ENCODE peak calls at places on chromosomes 6 and 20, in five cellular contexts. T is stomach, P is SJSA1, N is right lobe of liver, V is ELR. Z is an unnamed sample.

GRCh38 chr6:56091159-56091869 is 156.1 kb downstream of the COL21A1 start:
- DNase-seq in T (no peak), P (peak), N (no peak), V (peak), Z (no peak)

GRCh38 chr6:43917878-43918382 is 147.9 kb downstream of the VEGFA start:
- DNase-seq in T (no peak), P (no peak), N (peak), V (peak), Z (no peak)

GRCh38 chr6:167588181-167588919 is 238.4 kb upstream of the AFDN start:
- DNase-seq in T (no peak), P (peak), N (no peak), V (no peak), Z (no peak)

GRCh38 chr6:96809119-96809518 is 28.2 kb downstream of the GPR63 start:
- DNase-seq in T (no peak), P (no peak), N (no peak), V (no peak), Z (no peak)

GRCh38 chr6:41785689-41786450 is 1.6 kb upstream of the TOMM6 start:
- DNase-seq in T (no peak), P (no peak), N (no peak), V (peak), Z (peak)

GRCh38 chr6:20633566-20634340 is 99.5 kb downstream of the CDKAL1 start:
- DNase-seq in T (no peak), P (no peak), N (no peak), V (no peak), Z (no peak)

GRCh38 chr6:144036064-144036873 is 28.2 kb upstream of the PLAGL1 start:
- DNase-seq in T (no peak), P (peak), N (peak), V (peak), Z (peak)

GRCh38 chr6:108866798-108867197 is 18.6 kb downstream of the ARMC2 start:
- DNase-seq in T (no peak), P (no peak), N (no peak), V (no peak), Z (no peak)

GRCh38 chr6:170102582-170103481 is 188.0 kb downstream of the DLL1 start:
- DNase-seq in T (peak), P (no peak), N (peak), V (no peak), Z (peak)

GRCh38 chr6:19811397-19812079 is 25.6 kb upstream of the ID4 start:
- DNase-seq in T (no peak), P (no peak), N (no peak), V (no peak), Z (no peak)

GRCh38 chr6:105459884-105460283 is 57.0 kb upstream of the PREP start:
- DNase-seq in T (no peak), P (peak), N (no peak), V (peak), Z (no peak)

GRCh38 chr6:132085731-132086130 is 134.6 kb upstream of the CCN2 start:
- DNase-seq in T (no peak), P (no peak), N (no peak), V (peak), Z (no peak)

GRCh38 chr6:136226027-136226673 is 24.0 kb downstream of the MTFR2 start:
- DNase-seq in T (peak), P (peak), N (peak), V (peak), Z (peak)

GRCh38 chr20:11876555-11876954 is 41.1 kb upstream of the BTBD3 start:
- DNase-seq in T (no peak), P (no peak), N (no peak), V (no peak), Z (no peak)

GRCh38 chr20:57656252-57656820 is 36.1 kb upstream of the ZBP1 start:
- DNase-seq in T (peak), P (no peak), N (no peak), V (no peak), Z (no peak)

GRCh38 chr20:62301111-62301668 is 1.6 kb upstream of the ADRM1 start:
- DNase-seq in T (no peak), P (no peak), N (no peak), V (no peak), Z (no peak)

GRCh38 chr20:18191336-18191735 is 53.7 kb downstream of the KAT14 start:
- DNase-seq in T (no peak), P (no peak), N (no peak), V (no peak), Z (no peak)

GRCh38 chr6:154555075-154555677 is 44.7 kb upstream of the CNKSR3 start:
- DNase-seq in T (no peak), P (peak), N (no peak), V (peak), Z (peak)

GRCh38 chr6:151666526-151666925 is 141.0 kb upstream of the ESR1 start:
- DNase-seq in T (no peak), P (no peak), N (no peak), V (no peak), Z (no peak)

GRCh38 chr20:45983279-45983743 is 11.3 kb upstream of the ZNF335 start:
- DNase-seq in T (no peak), P (no peak), N (peak), V (peak), Z (no peak)

GRCh38 chr6:43517503-43518357 is 841 bp downstream of the POLR1C start:
- DNase-seq in T (no peak), P (no peak), N (no peak), V (no peak), Z (no peak)

Z was measured in transverse colon.